ENCODE peak calls at places on chromosome 22, in six cellular contexts. One of them, this sample, is unnamed.

GRCh38 chr22:36966851-36967535 is 52.3 kb downstream of the TST start:
- DNase-seq in H1: no peak
- DNase-seq in trophoblast cell: no peak
- DNase-seq in IMR-90: no peak
- DNase-seq in neuronal stem cell: no peak
- DNase-seq in mesendoderm: no peak
- DNase-seq in this sample: no peak

GRCh38 chr22:26648011-26648497 is 9.3 kb upstream of the MIAT start:
- DNase-seq in H1: peak; percentile 88
- DNase-seq in IMR-90: no peak
- DNase-seq in mesendoderm: peak; percentile 30
- DNase-seq in neuronal stem cell: peak; percentile 81
- DNase-seq in trophoblast cell: no peak
- DNase-seq in this sample: no peak

GRCh38 chr22:42683599-42684283 is 34.5 kb upstream of the CYB5R3 start:
- DNase-seq in neuronal stem cell: no peak
- DNase-seq in trophoblast cell: no peak
- DNase-seq in mesendoderm: no peak
- DNase-seq in H1: no peak
- DNase-seq in IMR-90: no peak
- DNase-seq in this sample: no peak

GRCh38 chr22:26792522-26792921 is 135.1 kb downstream of the MIAT start:
- DNase-seq in trophoblast cell: no peak
- DNase-seq in neuronal stem cell: no peak
- DNase-seq in mesendoderm: no peak
- DNase-seq in IMR-90: no peak
- DNase-seq in H1: no peak
- DNase-seq in this sample: no peak

GRCh38 chr22:29716814-29717213 is 3.0 kb upstream of the CABP7 start:
- DNase-seq in neuronal stem cell: peak; percentile 86
- DNase-seq in IMR-90: peak; percentile 80
- DNase-seq in H1: no peak
- DNase-seq in mesendoderm: peak; percentile 90
- DNase-seq in trophoblast cell: peak; percentile 60
- DNase-seq in this sample: peak; percentile 81

GRCh38 chr22:26239561-26239960 is 70.3 kb downstream of the SEZ6L start:
- DNase-seq in neuronal stem cell: no peak
- DNase-seq in trophoblast cell: no peak
- DNase-seq in IMR-90: no peak
- DNase-seq in H1: no peak
- DNase-seq in mesendoderm: no peak
- DNase-seq in this sample: no peak

GRCh38 chr22:20319745-20320658 is at the start of gene DGCR6L:
- DNase-seq in IMR-90: peak; percentile 93
- DNase-seq in H1: peak; percentile 60
- DNase-seq in mesendoderm: peak; percentile 97
- DNase-seq in neuronal stem cell: peak; percentile 96
- DNase-seq in trophoblast cell: peak; percentile 86
- DNase-seq in this sample: peak; percentile 97

GRCh38 chr22:20061481-20061861 is 18.6 kb upstream of the DGCR8 start:
- DNase-seq in trophoblast cell: no peak
- DNase-seq in neuronal stem cell: no peak
- DNase-seq in IMR-90: peak; percentile 8
- DNase-seq in H1: no peak
- DNase-seq in mesendoderm: no peak
- DNase-seq in this sample: no peak

GRCh38 chr22:36562261-36562835 is 33.4 kb upstream of the EIF3D start:
- DNase-seq in trophoblast cell: no peak
- DNase-seq in IMR-90: peak; percentile 43
- DNase-seq in neuronal stem cell: no peak
- DNase-seq in mesendoderm: no peak
- DNase-seq in H1: no peak
- DNase-seq in this sample: peak; percentile 60

GRCh38 chr22:29011868-29012428 is 49.7 kb downstream of the C22orf31 start:
- DNase-seq in trophoblast cell: no peak
- DNase-seq in IMR-90: no peak
- DNase-seq in mesendoderm: no peak
- DNase-seq in H1: no peak
- DNase-seq in neuronal stem cell: no peak
- DNase-seq in this sample: no peak

GRCh38 chr22:21079493-21079892 is 33.7 kb downstream of the LRRC74B start:
- DNase-seq in neuronal stem cell: no peak
- DNase-seq in mesendoderm: no peak
- DNase-seq in IMR-90: no peak
- DNase-seq in trophoblast cell: no peak
- DNase-seq in H1: no peak
- DNase-seq in this sample: no peak

GRCh38 chr22:41902932-41903421 is 11.9 kb downstream of the SHISA8 start:
- DNase-seq in trophoblast cell: no peak
- DNase-seq in neuronal stem cell: no peak
- DNase-seq in H1: no peak
- DNase-seq in IMR-90: no peak
- DNase-seq in mesendoderm: no peak
- DNase-seq in this sample: no peak

GRCh38 chr22:20437253-20438065 is at the start of gene SCARF2:
- DNase-seq in mesendoderm: peak; percentile 79
- DNase-seq in IMR-90: peak; percentile 62
- DNase-seq in trophoblast cell: no peak
- DNase-seq in H1: no peak
- DNase-seq in neuronal stem cell: peak; percentile 56
- DNase-seq in this sample: peak; percentile 69

GRCh38 chr22:46263208-46263575 is at the start of gene PKDREJ:
- DNase-seq in neuronal stem cell: no peak
- DNase-seq in trophoblast cell: no peak
- DNase-seq in H1: no peak
- DNase-seq in IMR-90: no peak
- DNase-seq in mesendoderm: no peak
- DNase-seq in this sample: no peak

GRCh38 chr22:40345271-40345670 is 1.0 kb upstream of the ADSL start:
- DNase-seq in trophoblast cell: peak; percentile 30
- DNase-seq in IMR-90: peak; percentile 41
- DNase-seq in H1: no peak
- DNase-seq in mesendoderm: no peak
- DNase-seq in neuronal stem cell: no peak
- DNase-seq in this sample: peak; percentile 36

GRCh38 chr22:36619797-36620390 is 83.7 kb downstream of the CACNG2 start:
- DNase-seq in neuronal stem cell: no peak
- DNase-seq in trophoblast cell: no peak
- DNase-seq in IMR-90: no peak
- DNase-seq in mesendoderm: no peak
- DNase-seq in H1: no peak
- DNase-seq in this sample: no peak

GRCh38 chr22:18973264-18974031 is 37.4 kb upstream of the PRODH start:
- DNase-seq in trophoblast cell: no peak
- DNase-seq in H1: no peak
- DNase-seq in IMR-90: no peak
- DNase-seq in neuronal stem cell: no peak
- DNase-seq in mesendoderm: no peak
- DNase-seq in this sample: no peak

GRCh38 chr22:18968011-18968749 is 32.1 kb upstream of the PRODH start:
- DNase-seq in IMR-90: peak; percentile 15
- DNase-seq in trophoblast cell: peak; percentile 32
- DNase-seq in H1: no peak
- DNase-seq in mesendoderm: peak; percentile 34
- DNase-seq in neuronal stem cell: peak; percentile 51
- DNase-seq in this sample: peak; percentile 29

GRCh38 chr22:18971321-18971751 is 35.2 kb upstream of the PRODH start:
- DNase-seq in H1: no peak
- DNase-seq in IMR-90: no peak
- DNase-seq in trophoblast cell: no peak
- DNase-seq in mesendoderm: no peak
- DNase-seq in neuronal stem cell: no peak
- DNase-seq in this sample: no peak

GRCh38 chr22:18970180-18970947 is 34.3 kb upstream of the PRODH start:
- DNase-seq in trophoblast cell: peak; percentile 21
- DNase-seq in H1: no peak
- DNase-seq in IMR-90: no peak
- DNase-seq in mesendoderm: peak; percentile 72
- DNase-seq in neuronal stem cell: peak; percentile 49
- DNase-seq in this sample: peak; percentile 7

DNA sequence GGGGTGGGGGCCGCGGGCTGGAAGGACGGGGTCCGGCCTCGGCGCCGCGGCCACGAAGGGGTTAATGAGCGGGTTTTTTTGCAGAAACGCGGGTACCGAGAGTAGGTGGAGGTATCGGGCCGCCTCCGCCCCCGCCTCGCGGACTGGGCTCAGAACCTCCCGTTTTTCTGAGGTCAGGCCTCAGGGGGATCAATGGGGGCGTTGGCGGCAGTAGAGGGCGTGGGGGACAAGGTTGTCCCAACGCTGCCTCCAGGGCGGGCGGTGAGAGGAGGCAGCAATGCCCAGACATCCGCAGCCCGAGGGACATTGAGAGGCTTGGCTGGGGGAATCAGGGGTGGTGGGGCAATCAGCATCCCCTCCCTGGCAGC is 34.8 kb upstream of the PRODH start:
- DNase-seq in trophoblast cell: no peak
- DNase-seq in H1: no peak
- DNase-seq in neuronal stem cell: no peak
- DNase-seq in IMR-90: no peak
- DNase-seq in mesendoderm: peak; percentile 44
- DNase-seq in this sample: no peak
- H3K4me3 ChIP-seq in trophoblast cell: peak overlapping the region; percentile 78
- H3K4me3 ChIP-seq in H1: peak overlapping the region; percentile 72
- H3K4me3 ChIP-seq in neuronal stem cell: peak overlapping the region; percentile 61
- H3K4me3 ChIP-seq in IMR-90: no peak overlapping the region
- H3K4me3 ChIP-seq in mesendoderm: peak overlapping the region; percentile 70
- H3K4me3 ChIP-seq in this sample: no peak overlapping the region

GRCh38 chr22:22099194-22099486 is 116.6 kb upstream of the TOP3B start:
- DNase-seq in mesendoderm: no peak
- DNase-seq in IMR-90: no peak
- DNase-seq in H1: no peak
- DNase-seq in trophoblast cell: no peak
- DNase-seq in neuronal stem cell: no peak
- DNase-seq in this sample: no peak

GRCh38 chr22:22094921-22095320 is 112.3 kb upstream of the TOP3B start:
- DNase-seq in IMR-90: peak; percentile 96
- DNase-seq in mesendoderm: no peak
- DNase-seq in neuronal stem cell: no peak
- DNase-seq in trophoblast cell: no peak
- DNase-seq in H1: no peak
- DNase-seq in this sample: no peak

GRCh38 chr22:22099833-22100812 is 117.5 kb upstream of the TOP3B start:
- DNase-seq in neuronal stem cell: no peak
- DNase-seq in IMR-90: peak; percentile 32
- DNase-seq in trophoblast cell: no peak
- DNase-seq in H1: no peak
- DNase-seq in mesendoderm: peak; percentile 51
- DNase-seq in this sample: no peak

GRCh38 chr22:22097727-22098228 is 115.2 kb upstream of the TOP3B start:
- DNase-seq in trophoblast cell: no peak
- DNase-seq in IMR-90: no peak
- DNase-seq in mesendoderm: no peak
- DNase-seq in H1: no peak
- DNase-seq in neuronal stem cell: no peak
- DNase-seq in this sample: no peak

GRCh38 chr22:22098457-22099193 is 116.0 kb upstream of the TOP3B start:
- DNase-seq in mesendoderm: no peak
- DNase-seq in H1: no peak
- DNase-seq in trophoblast cell: no peak
- DNase-seq in neuronal stem cell: no peak
- DNase-seq in IMR-90: no peak
- DNase-seq in this sample: no peak
- H3K4ac ChIP-seq in mesendoderm: no peak overlapping the region
- H3K4ac ChIP-seq in H1: no peak overlapping the region
- H3K4ac ChIP-seq in trophoblast cell: no peak overlapping the region
- H3K4ac ChIP-seq in neuronal stem cell: no peak overlapping the region
- H3K4ac ChIP-seq in IMR-90: no peak overlapping the region
- H3K4ac ChIP-seq in this sample: no peak overlapping the region

DNA sequence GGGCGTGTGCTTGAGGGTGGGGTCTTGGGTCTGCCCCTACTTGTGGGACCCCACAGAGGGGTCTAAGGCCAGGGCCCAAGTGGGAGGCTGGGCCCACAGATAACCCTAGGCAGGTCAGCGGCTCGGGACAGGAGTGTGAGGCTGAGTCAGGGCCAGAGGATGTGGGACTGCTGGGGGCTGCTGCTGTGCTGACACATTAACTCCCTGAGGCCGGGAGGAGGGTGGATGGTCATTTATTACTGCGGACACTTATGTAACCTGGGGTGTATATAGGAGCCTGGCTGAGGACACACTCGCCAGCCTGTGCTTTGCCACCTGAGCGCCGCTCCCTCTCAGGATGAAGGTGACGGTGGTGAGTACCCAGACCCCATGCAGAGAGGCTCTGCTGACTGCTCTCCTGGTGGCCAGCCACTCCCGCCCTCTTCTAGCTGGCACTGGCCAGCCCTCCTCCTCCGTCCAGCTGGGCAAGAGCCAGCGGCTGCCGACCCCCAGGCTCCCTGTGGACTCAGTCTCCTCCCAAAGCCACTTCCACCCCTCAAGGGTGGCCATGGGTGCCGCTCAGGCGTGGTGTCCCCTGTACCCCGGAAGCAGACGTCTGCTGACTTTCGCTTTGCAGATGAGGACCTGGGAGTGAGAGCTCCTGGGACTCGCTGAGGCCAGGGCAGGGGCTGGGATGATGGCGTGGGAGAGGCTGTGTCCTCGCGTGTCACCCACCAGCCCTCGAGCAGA is at the start of gene MIOX:
- DNase-seq in trophoblast cell: peak; percentile 72
- DNase-seq in IMR-90: no peak
- DNase-seq in H1: no peak
- DNase-seq in neuronal stem cell: no peak
- DNase-seq in mesendoderm: no peak
- DNase-seq in this sample: no peak
- H3K4me3 ChIP-seq in trophoblast cell: no peak within 1 kb of the TSS
- H3K4me3 ChIP-seq in IMR-90: no peak within 1 kb of the TSS
- H3K4me3 ChIP-seq in H1: no peak within 1 kb of the TSS
- H3K4me3 ChIP-seq in neuronal stem cell: no peak within 1 kb of the TSS
- H3K4me3 ChIP-seq in mesendoderm: no peak within 1 kb of the TSS
- H3K4me3 ChIP-seq in this sample: no peak within 1 kb of the TSS

GRCh38 chr22:33851240-33851639 is 69.0 kb downstream of the LARGE1 start:
- DNase-seq in H1: no peak
- DNase-seq in trophoblast cell: no peak
- DNase-seq in IMR-90: peak; percentile 44
- DNase-seq in mesendoderm: no peak
- DNase-seq in neuronal stem cell: no peak
- DNase-seq in this sample: peak; percentile 68
- H3K4ac ChIP-seq in H1: no peak overlapping the region
- H3K4ac ChIP-seq in trophoblast cell: no peak overlapping the region
- H3K4ac ChIP-seq in IMR-90: peak overlapping the region; percentile 31
- H3K4ac ChIP-seq in mesendoderm: no peak overlapping the region
- H3K4ac ChIP-seq in neuronal stem cell: no peak overlapping the region
- H3K4ac ChIP-seq in this sample: no peak overlapping the region

DNA sequence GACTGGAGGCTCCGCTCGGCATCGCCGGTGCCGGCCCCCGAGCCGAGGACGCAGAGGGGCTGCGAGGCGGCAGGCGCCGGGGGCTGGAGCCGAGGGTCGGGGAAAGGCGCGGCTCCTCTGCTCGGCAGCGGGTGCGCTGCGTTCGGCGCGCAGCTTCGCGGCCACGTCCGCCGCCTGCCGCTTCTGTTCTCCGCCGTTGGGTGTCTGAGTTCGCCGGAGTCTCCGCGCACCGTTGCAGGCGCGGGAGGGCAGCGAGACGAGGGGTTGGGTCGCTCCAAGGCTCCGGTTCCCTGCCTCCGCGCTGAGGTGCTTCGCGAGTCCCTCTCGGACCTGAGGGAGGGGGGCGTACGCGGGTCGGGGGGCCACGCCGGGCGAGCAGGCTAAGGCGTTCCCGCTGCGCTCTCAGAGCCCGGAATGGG is 350 bp downstream of the MN1 start:
- DNase-seq in IMR-90: peak; percentile 41
- DNase-seq in mesendoderm: peak; percentile 62
- DNase-seq in trophoblast cell: no peak
- DNase-seq in H1: no peak
- DNase-seq in neuronal stem cell: peak; percentile 57
- DNase-seq in this sample: peak; percentile 58
- H3K4me3 ChIP-seq in IMR-90: peak overlapping the region; percentile 98
- H3K4me3 ChIP-seq in mesendoderm: peak overlapping the region; percentile 65
- H3K4me3 ChIP-seq in trophoblast cell: peak overlapping the region; percentile 72
- H3K4me3 ChIP-seq in H1: peak overlapping the region; percentile 55
- H3K4me3 ChIP-seq in neuronal stem cell: peak overlapping the region; percentile 95
- H3K4me3 ChIP-seq in this sample: peak overlapping the region; percentile 86